ENCODE peak calls at places on chromosome 1, in six cellular contexts. M is neuronal stem cell, R is IMR-90, O is H1, V is H9, A is mesendoderm. S is an unnamed sample.

GRCh38 chr1:166882893-166883292 is 6.8 kb upstream of the TADA1 start:
- DNase-seq in R (no peak), M (no peak), V (no peak), O (no peak), A (no peak), S (no peak)

GRCh38 chr1:61320575-61320974 is 238.2 kb downstream of the NFIA start:
- DNase-seq in M (no peak), A (peak; percentile 14), O (no peak), V (no peak), R (no peak), S (no peak)

GRCh38 chr1:67559222-67559700 is 125.7 kb upstream of the GADD45A start:
- DNase-seq in A (peak; percentile 21), O (no peak), R (peak; percentile 64), M (no peak), V (no peak), S (peak; percentile 44)

GRCh38 chr1:91546301-91546581 is 45.6 kb downstream of the CDC7 start:
- DNase-seq in M (no peak), A (no peak), O (no peak), V (no peak), R (no peak), S (no peak)

GRCh38 chr1:156122519-156123355 is 8.2 kb downstream of the LMNA start:
- DNase-seq in O (no peak), A (peak; percentile 56), V (no peak), M (no peak), R (peak; percentile 92), S (peak; percentile 94)

GRCh38 chr1:98045211-98046030 is 124.6 kb upstream of the DPYD start:
- DNase-seq in O (no peak), M (no peak), V (peak; percentile 47), R (peak; percentile 62), A (peak; percentile 51), S (peak; percentile 37)

GRCh38 chr1:228403231-228403631 is 3.4 kb downstream of the TRIM11 start:
- DNase-seq in V (peak; percentile 13), M (no peak), R (no peak), O (no peak), A (no peak), S (no peak)

GRCh38 chr1:247105966-247106365 is 1.8 kb upstream of the ZNF669 start:
- DNase-seq in V (no peak), O (no peak), A (no peak), M (no peak), R (no peak), S (no peak)

GRCh38 chr1:93346472-93346991 is 825 bp downstream of the DR1 start:
- DNase-seq in A (peak; percentile 57), O (no peak), R (peak; percentile 21), V (no peak), M (peak; percentile 18), S (peak; percentile 61)

GRCh38 chr1:218850367-218850766 is 323.3 kb upstream of the LYPLAL1 start:
- DNase-seq in O (no peak), M (no peak), V (no peak), A (no peak), R (peak; percentile 69), S (peak; percentile 73)

GRCh38 chr1:19484793-19485361 is 462 bp downstream of the CAPZB start:
- DNase-seq in M (no peak), V (peak; percentile 52), O (no peak), R (no peak), A (peak; percentile 67), S (peak; percentile 52)
- H2BK5ac ChIP-seq in M (peak overlapping the region; percentile 89), V (peak overlapping the region; percentile 66), O (peak overlapping the region; percentile 98), R (peak overlapping the region; percentile 90), A (peak overlapping the region; percentile 88), S (peak overlapping the region; percentile 91)

GRCh38 chr1:30860320-30860652 is 48.3 kb downstream of the SDC3 start:
- DNase-seq in M (no peak), R (no peak), O (no peak), V (no peak), A (no peak), S (no peak)

GRCh38 chr1:30857062-30857461 is 51.5 kb downstream of the SDC3 start:
- DNase-seq in R (no peak), V (no peak), M (no peak), O (no peak), A (no peak), S (no peak)

GRCh38 chr1:30855686-30856259 is 52.8 kb downstream of the SDC3 start:
- DNase-seq in O (no peak), M (no peak), A (no peak), V (no peak), R (no peak), S (no peak)

GRCh38 chr1:30856260-30856790 is 52.2 kb downstream of the SDC3 start:
- DNase-seq in O (no peak), M (no peak), V (no peak), A (no peak), R (no peak), S (peak; percentile 34)

GRCh38 chr1:30857964-30858363 is 50.6 kb downstream of the SDC3 start:
- DNase-seq in R (no peak), O (no peak), V (no peak), A (no peak), M (no peak), S (no peak)
- H2BK5ac ChIP-seq in R (no peak overlapping the region), O (no peak overlapping the region), V (no peak overlapping the region), A (no peak overlapping the region), M (no peak overlapping the region), S (no peak overlapping the region)

DNA sequence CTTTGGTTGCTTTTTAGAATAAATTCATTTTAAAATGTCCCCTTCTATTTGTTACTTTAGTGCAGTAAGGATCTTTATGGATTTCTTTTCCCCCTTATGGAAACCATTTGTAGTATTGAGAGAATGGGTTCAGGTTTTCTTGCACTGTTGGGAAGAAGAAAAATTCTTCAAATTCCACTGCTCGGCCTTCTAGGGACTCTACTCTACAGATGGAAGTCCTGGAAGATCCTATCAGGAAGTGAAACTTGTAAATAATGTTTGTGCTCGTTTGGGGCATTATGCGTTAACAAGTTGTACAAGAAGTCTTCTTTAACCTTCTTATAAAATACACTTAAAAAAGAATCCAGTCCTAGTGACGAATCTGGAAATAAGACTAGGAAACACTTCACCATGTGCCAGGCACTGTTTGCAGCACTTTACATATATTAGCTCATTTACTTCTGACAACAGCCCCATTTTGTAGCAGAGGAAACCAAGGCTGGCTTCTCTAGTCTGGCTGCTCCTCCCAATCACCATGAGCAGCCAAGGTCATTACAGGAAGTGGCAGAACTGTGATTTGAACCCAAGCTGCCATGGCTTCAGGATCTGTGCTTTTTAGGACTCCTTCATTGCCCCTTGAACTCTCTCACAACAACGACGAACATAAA is 11.8 kb downstream of the LRRC8D start:
- DNase-seq in R (no peak), O (no peak), M (no peak), A (peak; percentile 76), V (no peak), S (peak; percentile 49)
- H2BK5ac ChIP-seq in R (no peak overlapping the region), O (peak overlapping the region; percentile 46), M (no peak overlapping the region), A (no peak overlapping the region), V (no peak overlapping the region), S (no peak overlapping the region)

DNA sequence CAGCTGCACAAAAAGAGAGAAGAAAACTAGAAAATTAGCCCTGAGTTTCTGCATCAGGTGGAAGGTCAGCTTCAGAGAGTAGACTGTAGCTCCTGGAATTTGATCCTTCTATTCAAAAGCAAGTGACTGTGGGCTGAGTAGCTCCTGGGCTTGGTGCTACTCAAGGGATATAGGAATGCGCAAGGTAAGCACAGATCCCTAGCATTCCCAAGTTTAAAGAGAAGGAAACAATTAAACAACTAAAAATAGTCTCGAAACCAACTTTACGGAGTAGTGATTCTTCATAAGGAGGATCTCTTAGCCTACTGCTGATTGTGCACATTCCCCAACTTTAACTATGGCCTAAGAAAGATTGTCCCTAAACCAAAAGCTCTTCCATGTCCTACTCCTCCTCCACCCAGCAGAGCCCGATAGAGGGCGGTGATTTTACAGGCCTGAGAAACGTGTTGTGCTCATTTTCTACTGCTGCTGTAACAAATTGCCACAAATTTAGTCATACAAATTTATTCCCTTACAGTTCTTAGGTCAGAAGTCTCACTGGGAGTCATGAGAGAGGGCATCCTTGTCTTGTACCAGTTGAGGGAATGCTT is 226.5 kb upstream of the CAMK1G start:
- DNase-seq in O (no peak), R (no peak), M (no peak), A (peak; percentile 52), V (no peak), S (no peak)
- H2BK5ac ChIP-seq in O (no peak overlapping the region), R (no peak overlapping the region), M (no peak overlapping the region), A (no peak overlapping the region), V (no peak overlapping the region), S (no peak overlapping the region)

DNA sequence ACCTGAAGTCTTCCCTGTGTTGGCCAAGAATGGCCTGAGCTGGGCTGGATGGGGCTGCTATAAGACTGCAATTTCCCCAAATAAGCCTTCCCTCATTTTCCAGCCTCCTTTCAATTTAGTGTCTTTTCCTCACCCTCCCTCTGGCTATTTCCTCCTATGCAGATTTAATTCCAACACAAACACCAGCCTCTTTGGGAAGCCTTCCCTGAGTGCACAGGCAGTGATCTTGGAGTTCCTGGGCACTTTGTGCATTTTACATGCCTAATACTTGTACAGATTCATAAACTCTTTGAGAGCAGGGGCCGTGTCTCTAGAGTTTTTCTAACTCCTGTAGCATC is 91.1 kb upstream of the TLR5 start:
- DNase-seq in R (no peak), O (no peak), A (no peak), V (no peak), M (no peak), S (no peak)
- H2BK5ac ChIP-seq in R (peak overlapping the region; percentile 78), O (no peak overlapping the region), A (no peak overlapping the region), V (no peak overlapping the region), M (no peak overlapping the region), S (no peak overlapping the region)

DNA sequence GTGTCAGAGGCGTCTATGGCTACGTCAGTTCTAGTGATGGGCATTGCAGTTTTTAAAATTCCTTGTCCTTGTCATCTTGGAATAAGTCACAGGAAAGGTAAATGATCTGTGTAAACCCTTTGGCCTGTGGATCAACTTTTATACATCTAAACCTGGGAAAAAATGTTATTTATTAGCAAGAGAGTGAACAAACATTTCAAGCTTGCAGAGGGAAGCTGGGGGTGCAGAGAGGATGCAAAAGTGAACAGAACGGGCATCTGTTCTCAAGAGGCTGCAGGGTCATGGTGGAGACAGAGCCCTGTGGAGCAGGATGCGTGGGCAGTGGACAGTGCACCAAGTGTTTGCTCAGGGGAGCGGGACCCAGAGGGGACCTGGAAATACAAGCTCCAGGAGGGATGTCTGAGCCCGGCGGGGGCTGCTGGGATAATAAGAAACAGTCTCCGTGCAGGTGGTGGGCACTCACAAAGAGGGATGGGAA is 105.4 kb upstream of the SLC45A1 start:
- DNase-seq in V (no peak), O (no peak), R (no peak), A (no peak), M (no peak), S (no peak)
- H2BK5ac ChIP-seq in V (no peak overlapping the region), O (peak overlapping the region; percentile 50), R (peak overlapping the region; percentile 98), A (no peak overlapping the region), M (no peak overlapping the region), S (no peak overlapping the region)

GRCh38 chr1:155000725-155001437 is 1.7 kb upstream of the ZBTB7B start:
- DNase-seq in A (peak; percentile 98), M (peak; percentile 97), R (peak; percentile 77), V (peak; percentile 95), O (no peak), S (peak; percentile 94)
- H2BK5ac ChIP-seq in A (peak overlapping the region; percentile 44), M (peak overlapping the region; percentile 88), R (peak overlapping the region; percentile 94), V (no peak overlapping the region), O (peak overlapping the region; percentile 87), S (peak overlapping the region; percentile 84)